ENCODE peak calls at places on chromosomes 16 and 17, in ten cellular contexts. E is cardiac muscle cell; W is IMR-90; S is AG04450; G is CD8-positive, alpha-beta T cell; C is HL-60; Q is GM23338; V is dorsolateral prefrontal cortex; M is psoas muscle; B is A549. I is an unnamed sample.

GRCh38 chr17:79848370-79848766 is 9.1 kb upstream of the CBX4 start:
- DNase-seq in E (no peak), W (no peak), S (no peak), G (no peak), C (no peak), Q (no peak), V (no peak), M (no peak), B (no peak), I (no peak)

GRCh38 chr17:2022647-2023046 is 2.5 kb downstream of the RTN4RL1 start:
- DNase-seq in E (no peak), W (no peak), S (no peak), G (peak), C (no peak), Q (no peak), V (no peak), M (no peak), B (no peak), I (no peak)

GRCh38 chr17:80025796-80026195 is 9.9 kb downstream of the TBC1D16 start:
- DNase-seq in E (no peak), W (peak), S (no peak), G (no peak), C (no peak), Q (no peak), V (no peak), M (no peak), B (no peak), I (no peak)

GRCh38 chr17:1561420-1562177 is 993 bp downstream of the PITPNA start:
- DNase-seq in E (peak), W (no peak), S (no peak), G (peak), C (no peak), Q (peak), V (no peak), M (peak), B (no peak), I (peak)

GRCh38 chr17:80339118-80339517 is 75.8 kb upstream of the ENDOV start:
- DNase-seq in E (no peak), W (no peak), S (no peak), G (no peak), C (no peak), Q (no peak), V (no peak), M (no peak), B (no peak), I (no peak)

GRCh38 chr16:79370736-79371135 is 229.8 kb downstream of the MAF start:
- DNase-seq in E (no peak), W (no peak), S (no peak), G (peak), C (no peak), Q (no peak), V (no peak), M (no peak), B (no peak), I (no peak)

GRCh38 chr17:19333736-19334290 is 28.7 kb downstream of the B9D1 start:
- DNase-seq in E (no peak), W (no peak), S (no peak), G (no peak), C (no peak), Q (no peak), V (peak), M (no peak), B (no peak), I (no peak)

GRCh38 chr17:58918879-58919278 is 163.2 kb downstream of the PPM1E start:
- DNase-seq in E (no peak), W (no peak), S (no peak), G (no peak), C (no peak), Q (no peak), V (no peak), M (no peak), B (no peak), I (no peak)

GRCh38 chr16:71359431-71359830 is 908 bp downstream of the CALB2 start:
- DNase-seq in E (no peak), W (no peak), S (no peak), G (no peak), C (no peak), Q (no peak), V (no peak), M (no peak), B (no peak), I (no peak)

GRCh38 chr17:303161-303560 is 49.4 kb downstream of the RPH3AL start:
- DNase-seq in E (no peak), W (no peak), S (no peak), G (no peak), C (no peak), Q (no peak), V (no peak), M (no peak), B (no peak), I (peak)

GRCh38 chr16:85258616-85259015 is 146.3 kb upstream of the CIBAR2 start:
- DNase-seq in E (no peak), W (no peak), S (no peak), G (no peak), C (no peak), Q (no peak), V (no peak), M (no peak), B (no peak), I (no peak)

GRCh38 chr16:525520-526180 is 1.9 kb upstream of the CAPN15 start:
- DNase-seq in E (no peak), W (peak), S (peak), G (peak), C (peak), Q (no peak), V (peak), M (no peak), B (peak), I (no peak)

GRCh38 chr17:78719630-78720298 is 62.3 kb downstream of the CYTH1 start:
- DNase-seq in E (no peak), W (no peak), S (no peak), G (no peak), C (no peak), Q (no peak), V (no peak), M (no peak), B (no peak), I (no peak)

DNA sequence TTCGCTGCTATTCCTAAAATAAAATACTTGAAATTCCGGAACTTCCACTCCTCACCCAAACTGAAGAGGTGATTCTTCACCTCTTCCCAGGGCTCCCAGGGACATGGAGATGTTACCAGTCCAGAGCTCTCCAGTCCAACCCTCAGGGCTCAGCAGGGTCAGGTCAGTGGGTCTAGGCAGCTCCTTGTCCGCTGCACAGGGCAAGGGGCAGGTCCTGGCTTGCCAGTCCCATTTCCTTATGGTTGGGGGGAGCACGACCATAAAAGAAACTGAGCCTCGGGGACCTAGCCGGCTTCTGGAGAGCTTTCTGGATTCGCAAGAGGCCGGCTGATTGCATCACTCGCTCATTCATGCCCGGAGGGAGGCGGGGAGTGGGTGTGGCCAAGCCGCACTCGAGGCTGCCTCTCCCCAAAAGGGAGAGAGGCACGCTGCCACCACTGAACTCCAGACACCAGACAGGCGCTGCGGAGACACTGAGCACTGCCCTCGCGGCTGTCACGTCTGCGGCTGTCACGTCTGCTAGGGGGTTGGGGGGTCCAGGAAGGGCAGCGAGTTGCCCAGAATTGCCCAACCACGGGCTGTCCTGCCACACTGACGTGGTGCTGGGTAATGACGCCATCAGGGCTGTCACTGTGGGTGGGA is 15.8 kb downstream of the SLC7A5 start:
- DNase-seq in E (peak), W (peak), S (peak), G (peak), C (peak), Q (peak), V (peak), M (peak), B (peak), I (peak)
- H3K4me3 ChIP-seq in E (no peak), W (peak), S (peak), G (peak), C (no peak), Q (peak), V (peak), M (peak), B (peak), I (peak)

GRCh38 chr16:69938981-69939820 is 11.9 kb upstream of the CLEC18A start:
- DNase-seq in E (no peak), W (no peak), S (no peak), G (no peak), C (no peak), Q (peak), V (no peak), M (no peak), B (no peak), I (peak)

GRCh38 chr16:69936252-69936651 is 14.9 kb upstream of the CLEC18A start:
- DNase-seq in E (no peak), W (no peak), S (no peak), G (no peak), C (no peak), Q (no peak), V (no peak), M (no peak), B (no peak), I (no peak)

GRCh38 chr16:69935740-69936139 is 15.4 kb upstream of the CLEC18A start:
- DNase-seq in E (no peak), W (no peak), S (no peak), G (no peak), C (no peak), Q (no peak), V (no peak), M (no peak), B (no peak), I (no peak)

GRCh38 chr16:69936751-69937211 is 14.4 kb upstream of the CLEC18A start:
- DNase-seq in E (no peak), W (no peak), S (no peak), G (no peak), C (no peak), Q (no peak), V (no peak), M (no peak), B (no peak), I (peak)

DNA sequence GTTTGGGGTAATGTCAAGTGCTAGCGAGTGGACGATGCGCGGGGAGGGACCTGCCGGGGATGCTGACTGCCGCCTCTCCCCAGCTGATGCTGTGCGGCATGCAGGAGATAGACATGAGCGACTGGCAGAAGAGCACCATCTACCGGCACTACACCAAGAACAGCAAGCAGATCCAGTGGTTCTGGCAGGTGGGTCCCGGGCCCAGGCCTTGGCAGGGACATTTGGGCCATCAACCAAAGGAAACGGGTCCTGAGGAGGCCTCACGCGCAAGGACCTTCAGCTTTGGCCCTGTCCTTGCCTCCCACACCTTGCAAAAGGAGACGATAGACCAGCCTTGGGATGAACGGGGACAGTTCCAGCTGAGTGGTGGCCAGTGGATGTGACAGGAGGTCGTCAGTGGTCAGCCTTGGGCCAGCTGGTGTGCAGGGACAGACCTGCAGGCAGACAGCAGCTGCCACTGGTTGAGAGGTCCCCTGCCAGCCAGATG is 13.6 kb upstream of the CLEC18A start:
- DNase-seq in E (no peak), W (no peak), S (no peak), G (no peak), C (no peak), Q (peak), V (peak), M (no peak), B (peak), I (peak)
- TF ChIP-seq CTCF in E (peak), W (peak), S (no peak), G (no peak), C (no peak), Q (peak), V (peak), M (no peak), B (peak), I (no peak)

GRCh38 chr17:40445769-40446468 is 2.7 kb downstream of the IGFBP4 start:
- DNase-seq in E (no peak), W (peak), S (no peak), G (no peak), C (no peak), Q (peak), V (no peak), M (no peak), B (peak), I (no peak)
- H3K27ac ChIP-seq in E (no peak), W (peak), S (no peak), G (no peak), C (no peak), Q (no peak), V (no peak), M (peak), B (peak), I (peak)

DNA sequence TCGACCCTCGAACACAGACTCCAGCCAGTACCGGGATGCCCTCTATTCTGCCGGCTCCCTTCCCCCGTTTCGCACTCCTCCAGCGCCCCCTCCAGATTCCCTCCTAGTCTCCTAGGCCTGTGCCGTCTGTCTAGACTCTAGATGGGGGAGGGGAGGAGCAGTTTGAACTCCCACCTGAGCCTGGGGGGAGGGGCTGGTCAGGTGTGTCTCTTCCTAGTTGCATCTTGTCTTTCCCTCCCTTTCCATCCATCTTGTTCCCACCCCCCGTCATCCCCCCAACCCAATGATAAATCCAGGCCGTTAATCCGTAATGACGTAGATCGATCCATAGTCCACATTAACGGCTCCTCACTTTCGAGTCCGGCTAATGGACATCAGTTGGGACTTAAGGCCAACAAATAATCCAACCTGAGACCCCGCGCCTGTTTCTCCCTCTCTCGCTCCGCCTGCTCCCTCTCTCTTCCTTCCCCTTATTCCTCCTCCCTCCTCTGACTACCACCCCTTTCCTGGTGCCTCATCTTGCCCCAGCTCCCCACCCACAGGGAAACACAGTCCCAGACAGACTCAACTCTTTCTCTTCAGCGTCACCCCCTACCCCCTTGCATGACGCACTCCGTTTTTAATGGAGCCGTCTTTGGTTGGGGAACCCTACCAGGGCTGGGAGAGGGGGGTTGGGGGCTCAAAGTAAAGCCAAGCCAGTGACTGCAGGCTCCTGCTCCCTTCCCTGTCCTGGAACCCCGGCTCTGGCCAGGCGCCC is 3.3 kb upstream of the HOXB5 start:
- DNase-seq in E (no peak), W (peak), S (no peak), G (no peak), C (no peak), Q (peak), V (no peak), M (no peak), B (no peak), I (no peak)
- H3K4me3 ChIP-seq in E (peak), W (peak), S (peak), G (peak), C (no peak), Q (peak), V (no peak), M (peak), B (no peak), I (peak)

GRCh38 chr16:81994485-81994884 is 16.8 kb downstream of the SDR42E1 start:
- DNase-seq in E (no peak), W (no peak), S (no peak), G (no peak), C (no peak), Q (peak), V (no peak), M (no peak), B (peak), I (no peak)
- TF ChIP-seq CTCF in E (no peak), W (no peak), S (no peak), G (no peak), C (peak), Q (peak), V (no peak), M (no peak), B (no peak), I (no peak)

GRCh38 chr17:34389343-34389742 is 26.3 kb upstream of the CCL1 start:
- DNase-seq in E (no peak), W (no peak), S (no peak), G (no peak), C (no peak), Q (no peak), V (no peak), M (no peak), B (no peak), I (no peak)

GRCh38 chr17:34393401-34393800 is 30.4 kb upstream of the CCL1 start:
- DNase-seq in E (no peak), W (no peak), S (no peak), G (no peak), C (no peak), Q (no peak), V (no peak), M (no peak), B (no peak), I (no peak)

GRCh38 chr17:34390649-34391048 is 27.6 kb upstream of the CCL1 start:
- DNase-seq in E (no peak), W (no peak), S (no peak), G (no peak), C (no peak), Q (no peak), V (no peak), M (no peak), B (no peak), I (no peak)

GRCh38 chr17:34387566-34387965 is 24.5 kb upstream of the CCL1 start:
- DNase-seq in E (no peak), W (no peak), S (no peak), G (no peak), C (no peak), Q (no peak), V (no peak), M (no peak), B (no peak), I (no peak)

GRCh38 chr17:34391241-34391640 is 28.2 kb upstream of the CCL1 start:
- DNase-seq in E (no peak), W (no peak), S (no peak), G (no peak), C (no peak), Q (no peak), V (no peak), M (no peak), B (no peak), I (no peak)
- H3K27ac ChIP-seq in E (no peak), W (no peak), S (no peak), G (no peak), C (no peak), Q (no peak), V (no peak), M (no peak), B (no peak), I (no peak)

GRCh38 chr16:73065617-73066313 is 17.8 kb upstream of the ZFHX3 start:
- DNase-seq in E (no peak), W (no peak), S (no peak), G (no peak), C (no peak), Q (peak), V (no peak), M (peak), B (no peak), I (peak)
- H3K4me3 ChIP-seq in E (peak), W (no peak), S (no peak), G (no peak), C (no peak), Q (peak), V (no peak), M (peak), B (no peak), I (peak)

GRCh38 chr17:71765437-71765836 is 355.4 kb upstream of the SOX9 start:
- DNase-seq in E (no peak), W (peak), S (no peak), G (no peak), C (no peak), Q (no peak), V (no peak), M (no peak), B (no peak), I (no peak)
- TF ChIP-seq CTCF in E (no peak), W (no peak), S (no peak), G (no peak), C (no peak), Q (no peak), V (no peak), M (no peak), B (no peak), I (no peak)

GRCh38 chr17:77142689-77143088 is 1.9 kb downstream of the SEC14L1 start:
- DNase-seq in E (no peak), W (no peak), S (no peak), G (no peak), C (no peak), Q (no peak), V (no peak), M (no peak), B (no peak), I (no peak)
- H3K27ac ChIP-seq in E (no peak), W (no peak), S (no peak), G (no peak), C (no peak), Q (no peak), V (peak), M (peak), B (no peak), I (peak)

GRCh38 chr16:12917246-12917645 is 15.8 kb downstream of the SHISA9 start:
- DNase-seq in E (no peak), W (no peak), S (no peak), G (no peak), C (no peak), Q (no peak), V (no peak), M (no peak), B (no peak), I (no peak)
- H3K4me3 ChIP-seq in E (no peak), W (no peak), S (no peak), G (no peak), C (no peak), Q (no peak), V (no peak), M (no peak), B (no peak), I (no peak)

I was measured in lower lobe of right lung.